ENCODE peak calls at places on chromosome 19, in seven cellular contexts. R, N, B, Y, A, S and L are unnamed samples.

GRCh38 chr19:4473011-4473410 is 914 bp downstream of the HDGFL2 start:
- DNase-seq in R (no peak), N (no peak), B (no peak), Y (no peak), A (no peak), S (peak; percentile 24), L (no peak)

GRCh38 chr19:4597975-4598671 is 38.6 kb upstream of the SEMA6B start:
- DNase-seq in R (peak; percentile 57), N (peak; percentile 70), B (no peak), Y (no peak), A (peak; percentile 91), S (peak; percentile 93), L (peak; percentile 39)

GRCh38 chr19:49680473-49681351 is 3.6 kb downstream of the PRMT1 start:
- DNase-seq in R (peak; percentile 83), N (peak; percentile 96), B (peak; percentile 78), Y (peak; percentile 89), A (peak; percentile 100), S (peak; percentile 99), L (peak; percentile 88)

GRCh38 chr19:35994868-35995654 is at the start of gene SDHAF1:
- DNase-seq in R (peak; percentile 95), N (peak; percentile 97), B (peak; percentile 90), Y (peak; percentile 92), A (peak; percentile 95), S (peak; percentile 96), L (peak; percentile 97)

GRCh38 chr19:29003641-29004409 is 209.1 kb downstream of the UQCRFS1 start:
- DNase-seq in R (no peak), N (no peak), B (no peak), Y (no peak), A (no peak), S (peak; percentile 60), L (no peak)

GRCh38 chr19:47663435-47663910 is 49.7 kb upstream of the EHD2 start:
- DNase-seq in R (peak; percentile 97), N (peak; percentile 52), B (peak; percentile 96), Y (no peak), A (no peak), S (no peak), L (no peak)

GRCh38 chr19:38715540-38715939 is 28.7 kb downstream of the CAPN12 start:
- DNase-seq in R (no peak), N (no peak), B (no peak), Y (no peak), A (no peak), S (no peak), L (no peak)

GRCh38 chr19:48333467-48334384 is 8.4 kb downstream of the EMP3 start:
- DNase-seq in R (peak; percentile 94), N (peak; percentile 98), B (peak; percentile 91), Y (peak; percentile 92), A (peak; percentile 90), S (peak; percentile 94), L (peak; percentile 98)

GRCh38 chr19:42206871-42207755 is 10.4 kb downstream of the DEDD2 start:
- DNase-seq in R (peak; percentile 26), N (no peak), B (peak; percentile 44), Y (no peak), A (no peak), S (no peak), L (no peak)

GRCh38 chr19:38617764-38618589 is at the start of gene MAP4K1:
- DNase-seq in R (no peak), N (no peak), B (no peak), Y (no peak), A (no peak), S (peak; percentile 20), L (peak; percentile 89)

DNA sequence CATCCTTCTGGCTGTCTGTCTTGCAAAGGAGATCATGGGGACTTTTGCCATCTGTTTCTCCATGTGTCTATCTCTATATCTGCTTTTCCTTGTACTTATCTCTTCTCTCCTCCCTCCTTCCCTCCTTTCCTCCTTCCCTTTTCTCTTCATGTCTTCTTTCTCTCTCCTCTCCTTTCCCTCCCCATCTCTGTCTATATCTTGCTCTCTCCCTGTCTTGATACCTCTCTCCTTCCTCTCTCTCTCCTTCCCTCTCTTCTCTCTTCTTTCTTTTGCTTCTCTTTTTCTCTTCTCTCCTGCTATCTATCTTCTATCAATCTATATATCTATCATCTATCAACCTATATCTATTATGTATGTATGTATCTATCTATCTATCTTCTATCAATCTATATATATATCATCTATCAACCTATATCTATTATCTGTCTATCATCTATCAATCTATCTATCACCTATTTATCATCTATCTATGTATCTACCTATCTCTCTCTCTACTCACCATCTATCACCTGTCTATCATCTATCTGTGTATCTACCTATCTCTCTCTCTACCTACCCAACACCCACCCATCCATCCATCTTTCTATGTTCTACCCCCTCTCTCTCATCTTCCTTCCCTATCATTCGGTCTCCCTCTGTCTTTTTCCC is 27.5 kb downstream of the SPTBN4 start:
- DNase-seq in R (no peak), N (no peak), B (no peak), Y (no peak), A (no peak), S (no peak), L (no peak)
- H2AFZ ChIP-seq in R (no peak overlapping the region), N (no peak overlapping the region), B (no peak overlapping the region), Y (no peak overlapping the region), A (no peak overlapping the region), S (no peak overlapping the region), L (no peak overlapping the region)

GRCh38 chr19:39802958-39803357 is 24.3 kb downstream of the LEUTX start:
- DNase-seq in R (no peak), N (no peak), B (no peak), Y (no peak), A (no peak), S (peak; percentile 3), L (no peak)
- H2AFZ ChIP-seq in R (no peak overlapping the region), N (no peak overlapping the region), B (no peak overlapping the region), Y (no peak overlapping the region), A (peak overlapping the region; percentile 37), S (peak overlapping the region; percentile 73), L (no peak overlapping the region)

GRCh38 chr19:2610637-2611482 is 91.6 kb downstream of the GNG7 start:
- DNase-seq in R (peak; percentile 98), N (peak; percentile 96), B (peak; percentile 94), Y (peak; percentile 85), A (peak; percentile 98), S (peak; percentile 92), L (peak; percentile 97)
- H2AFZ ChIP-seq in R (no peak overlapping the region), N (no peak overlapping the region), B (peak overlapping the region; percentile 91), Y (peak overlapping the region; percentile 74), A (peak overlapping the region; percentile 70), S (no peak overlapping the region), L (no peak overlapping the region)

DNA sequence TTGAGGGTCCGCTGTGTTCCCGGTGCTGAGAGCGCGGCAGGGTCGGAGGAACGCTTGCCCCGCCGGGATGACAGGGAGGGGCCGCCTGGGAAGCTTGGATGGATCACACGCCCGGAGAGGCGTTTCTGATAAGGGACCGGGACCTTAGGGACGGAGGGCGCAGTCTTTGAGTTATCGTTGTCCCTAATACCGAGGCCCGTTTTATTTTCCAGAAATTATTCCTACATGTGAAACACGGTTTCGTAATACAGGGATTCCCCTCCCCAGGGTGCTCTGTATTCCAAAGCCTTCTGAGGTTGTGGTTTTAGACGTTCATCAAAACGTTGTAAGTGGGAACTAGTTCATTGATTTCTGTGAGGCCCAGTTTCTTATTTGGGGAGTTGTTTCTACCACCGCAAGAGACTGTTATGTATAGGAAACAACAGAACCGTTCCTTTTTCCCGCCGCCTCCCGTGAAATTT is 744 bp downstream of the PDCD5 start:
- DNase-seq in R (peak; percentile 87), N (peak; percentile 39), B (peak; percentile 66), Y (peak; percentile 39), A (peak; percentile 54), S (peak; percentile 57), L (no peak)
- H2AFZ ChIP-seq in R (peak overlapping the region; percentile 29), N (peak overlapping the region; percentile 94), B (peak overlapping the region; percentile 98), Y (peak overlapping the region; percentile 52), A (peak overlapping the region; percentile 4), S (peak overlapping the region; percentile 89), L (peak overlapping the region; percentile 68)

DNA sequence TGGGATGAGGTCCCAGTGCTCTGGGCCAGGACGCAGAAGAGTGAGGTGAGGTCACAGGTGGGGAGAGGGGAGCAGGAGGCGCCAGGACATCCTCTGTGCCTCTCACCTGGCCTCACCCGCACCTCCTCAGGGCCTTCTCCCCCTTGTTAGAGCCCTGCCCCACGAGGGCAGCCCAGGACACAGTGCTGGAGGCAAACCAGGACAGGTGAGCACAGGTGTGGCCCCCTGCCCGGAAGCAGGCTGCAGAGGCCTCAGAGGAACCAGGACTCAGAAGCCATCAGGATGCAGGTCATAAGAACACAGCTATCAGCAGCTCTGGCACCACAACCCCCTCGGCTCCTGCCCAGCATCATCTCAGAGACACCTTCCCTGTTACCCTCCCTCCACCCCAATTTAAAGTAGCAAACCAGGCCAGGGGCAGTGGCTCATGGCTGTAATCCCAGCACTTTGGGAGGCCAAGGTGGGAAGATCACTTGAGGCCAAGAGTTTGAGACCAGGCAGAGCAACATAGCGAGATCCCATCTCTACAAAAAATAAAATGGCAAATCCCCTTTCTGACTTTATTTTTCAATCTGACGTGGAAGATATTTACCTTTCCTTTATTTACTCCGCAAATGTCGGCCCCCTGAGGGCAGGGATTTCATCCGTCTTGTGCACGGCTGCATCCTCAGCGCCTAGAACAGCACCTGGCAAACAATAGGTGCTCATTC is at the start of gene CEACAM16:
- DNase-seq in R (no peak), N (no peak), B (no peak), Y (no peak), A (no peak), S (no peak), L (no peak)
- H2AFZ ChIP-seq in R (no peak within 1 kb of the TSS), N (no peak within 1 kb of the TSS), B (peak within 1 kb of the TSS; percentile 43), Y (no peak within 1 kb of the TSS), A (no peak within 1 kb of the TSS), S (no peak within 1 kb of the TSS), L (no peak within 1 kb of the TSS)

GRCh38 chr19:13978721-13979191 is 26.4 kb downstream of the DCAF15 start:
- DNase-seq in R (peak; percentile 28), N (peak; percentile 46), B (no peak), Y (no peak), A (no peak), S (no peak), L (no peak)
- H2AFZ ChIP-seq in R (peak overlapping the region; percentile 73), N (peak overlapping the region; percentile 32), B (no peak overlapping the region), Y (peak overlapping the region; percentile 73), A (no peak overlapping the region), S (no peak overlapping the region), L (no peak overlapping the region)